ENCODE peak calls at places on chromosomes 13 and 19, in eight cellular contexts. Z, C, P, S, Y, K, T and A are unnamed samples.

GRCh38 chr13:32911506-32911905 is 104.7 kb upstream of the KL start:
- DNase-seq in Z (peak), C (peak), P (no peak), S (no peak), Y (peak), K (no peak), T (peak), A (no peak)

GRCh38 chr19:13428352-13428751 is 77.9 kb downstream of the CACNA1A start:
- DNase-seq in Z (peak), C (no peak), P (no peak), S (no peak), Y (no peak), K (no peak), T (peak), A (no peak)

GRCh38 chr13:50678464-50679162 is 164.9 kb downstream of the DLEU7 start:
- DNase-seq in Z (no peak), C (no peak), P (no peak), S (no peak), Y (no peak), K (no peak), T (peak), A (no peak)

GRCh38 chr19:1373534-1374249 is 10.0 kb upstream of the NDUFS7 start:
- DNase-seq in Z (no peak), C (peak), P (no peak), S (peak), Y (peak), K (no peak), T (no peak), A (peak)

GRCh38 chr19:8609210-8610040 is 1.1 kb downstream of the ADAMTS10 start:
- DNase-seq in Z (peak), C (peak), P (peak), S (peak), Y (no peak), K (peak), T (peak), A (peak)

GRCh38 chr13:40172878-40173277 is 493.6 kb downstream of the FOXO1 start:
- DNase-seq in Z (no peak), C (no peak), P (no peak), S (no peak), Y (no peak), K (no peak), T (no peak), A (no peak)

GRCh38 chr13:33842207-33842606 is 24.3 kb downstream of the RFC3 start:
- DNase-seq in Z (no peak), C (no peak), P (no peak), S (no peak), Y (no peak), K (no peak), T (no peak), A (no peak)

GRCh38 chr19:29119582-29119981 is 93.4 kb downstream of the UQCRFS1 start:
- DNase-seq in Z (peak), C (no peak), P (no peak), S (no peak), Y (no peak), K (no peak), T (peak), A (no peak)

GRCh38 chr19:54518844-54519243 is 16.2 kb downstream of the LAIR2 start:
- DNase-seq in Z (no peak), C (no peak), P (no peak), S (no peak), Y (no peak), K (no peak), T (no peak), A (peak)

GRCh38 chr13:33153421-33154381 is 131.9 kb downstream of the STARD13 start:
- DNase-seq in Z (no peak), C (peak), P (peak), S (peak), Y (peak), K (no peak), T (peak), A (peak)

GRCh38 chr19:12611361-12611699 is 610 bp downstream of the ZNF791 start:
- DNase-seq in Z (peak), C (peak), P (peak), S (no peak), Y (peak), K (peak), T (peak), A (peak)

GRCh38 chr19:23597661-23598060 is 89.4 kb downstream of the ZNF675 start:
- DNase-seq in Z (no peak), C (no peak), P (no peak), S (no peak), Y (no peak), K (no peak), T (no peak), A (no peak)

GRCh38 chr13:66859078-66859477 is 371.1 kb downstream of the PCDH9 start:
- DNase-seq in Z (no peak), C (no peak), P (no peak), S (no peak), Y (no peak), K (no peak), T (no peak), A (no peak)

GRCh38 chr19:15869109-15869555 is 28.7 kb downstream of the CYP4F2 start:
- DNase-seq in Z (peak), C (no peak), P (no peak), S (no peak), Y (peak), K (no peak), T (peak), A (no peak)

GRCh38 chr19:51948979-51949378 is 21.7 kb downstream of the ZNF613 start:
- DNase-seq in Z (no peak), C (peak), P (peak), S (peak), Y (no peak), K (no peak), T (peak), A (peak)

GRCh38 chr19:33403221-33403972 is 29.9 kb downstream of the CEBPG start:
- DNase-seq in Z (no peak), C (peak), P (peak), S (peak), Y (peak), K (peak), T (no peak), A (no peak)

GRCh38 chr19:46746281-46746965 is at the start of gene STRN4:
- DNase-seq in Z (peak), C (peak), P (peak), S (peak), Y (peak), K (no peak), T (peak), A (peak)

GRCh38 chr19:35828694-35829301 is 16.2 kb upstream of the PRODH2 start:
- DNase-seq in Z (peak), C (peak), P (peak), S (no peak), Y (peak), K (no peak), T (peak), A (peak)

GRCh38 chr13:100694722-100695644 is 20.4 kb upstream of the TMTC4 start:
- DNase-seq in Z (peak), C (no peak), P (no peak), S (peak), Y (peak), K (no peak), T (peak), A (no peak)

GRCh38 chr13:23020246-23020843 is 160.4 kb upstream of the SGCG start:
- DNase-seq in Z (peak), C (peak), P (no peak), S (no peak), Y (peak), K (no peak), T (peak), A (no peak)

GRCh38 chr19:28862238-28862637 is 350.7 kb downstream of the UQCRFS1 start:
- DNase-seq in Z (peak), C (no peak), P (no peak), S (no peak), Y (no peak), K (no peak), T (peak), A (no peak)

GRCh38 chr19:51607077-51607476 is 23.1 kb downstream of the SIGLEC5 start:
- DNase-seq in Z (no peak), C (no peak), P (no peak), S (no peak), Y (no peak), K (no peak), T (no peak), A (no peak)

GRCh38 chr19:3655402-3656072 is 28.9 kb upstream of the CACTIN start:
- DNase-seq in Z (no peak), C (peak), P (no peak), S (no peak), Y (no peak), K (no peak), T (peak), A (no peak)

DNA sequence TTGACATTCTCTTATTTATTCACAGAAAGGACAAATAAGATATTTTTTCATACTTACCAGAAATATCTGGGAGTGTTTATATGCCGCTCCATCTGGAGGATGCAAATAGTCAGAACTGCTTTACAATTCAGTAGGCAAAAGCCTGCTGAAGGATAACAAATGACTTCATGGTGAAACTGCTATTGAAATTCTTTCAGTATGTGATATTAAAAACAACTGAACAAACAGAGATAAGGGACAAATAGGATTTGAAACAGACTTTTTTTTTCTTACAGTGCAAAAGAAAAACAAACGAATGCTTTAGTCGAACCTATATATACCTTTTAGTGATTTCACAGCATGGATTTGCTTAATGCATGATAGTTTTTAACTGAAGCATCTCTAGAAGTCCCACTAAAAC is 77.1 kb downstream of the DACH1 start:
- DNase-seq in Z (no peak), C (no peak), P (no peak), S (no peak), Y (no peak), K (no peak), T (no peak), A (no peak)
- H3K27ac ChIP-seq in Z (no peak), C (no peak), P (no peak), S (no peak), Y (no peak), K (no peak), T (no peak), A (no peak)

GRCh38 chr19:41548954-41549688 is 26.8 kb upstream of the CEACAM21 start:
- DNase-seq in Z (peak), C (no peak), P (no peak), S (no peak), Y (peak), K (no peak), T (no peak), A (peak)
- H3K27ac ChIP-seq in Z (peak), C (peak), P (no peak), S (peak), Y (peak), K (peak), T (no peak), A (peak)

GRCh38 chr19:44812142-44812718 is 3.3 kb downstream of the BCAM start:
- DNase-seq in Z (no peak), C (no peak), P (no peak), S (no peak), Y (no peak), K (no peak), T (no peak), A (no peak)
- H3K27ac ChIP-seq in Z (no peak), C (no peak), P (no peak), S (no peak), Y (no peak), K (no peak), T (no peak), A (peak)

DNA sequence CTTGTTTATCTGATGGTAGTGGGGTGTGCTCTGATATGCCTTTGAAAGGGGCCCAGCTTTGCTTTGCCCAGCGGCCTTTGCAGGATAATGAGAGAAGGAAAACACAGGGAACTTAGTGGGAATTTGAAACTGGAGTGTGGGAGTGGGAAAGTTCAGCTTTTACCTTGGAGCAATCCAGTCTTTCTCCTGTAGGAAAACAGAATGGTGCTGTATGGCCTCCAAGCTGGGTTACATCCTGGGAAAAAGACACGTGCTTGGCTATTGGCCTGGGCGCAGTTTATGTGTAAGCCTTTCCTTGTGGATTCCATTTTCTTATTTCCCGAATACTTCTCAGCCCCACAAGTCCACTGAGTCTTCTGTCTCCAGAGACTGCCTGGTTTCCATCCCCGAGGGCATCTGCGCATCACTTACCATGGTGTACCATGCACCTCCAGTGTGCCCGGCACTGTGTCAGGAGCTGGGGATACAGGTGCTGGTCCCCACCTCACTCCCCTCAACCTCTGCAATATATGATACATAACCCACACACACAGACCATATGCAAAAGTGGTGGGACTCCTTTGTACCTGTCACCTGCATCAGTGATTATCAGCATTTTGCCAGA is 31.5 kb downstream of the ACTN4 start:
- DNase-seq in Z (no peak), C (no peak), P (no peak), S (no peak), Y (no peak), K (no peak), T (no peak), A (no peak)
- H3K27ac ChIP-seq in Z (no peak), C (peak), P (peak), S (peak), Y (peak), K (peak), T (no peak), A (peak)

GRCh38 chr19:17506745-17507144 is 4.7 kb upstream of the PGLS start:
- DNase-seq in Z (no peak), C (no peak), P (no peak), S (no peak), Y (no peak), K (no peak), T (no peak), A (no peak)
- H3K27ac ChIP-seq in Z (no peak), C (no peak), P (no peak), S (no peak), Y (no peak), K (no peak), T (no peak), A (no peak)